ENCODE peak calls at places on chromosomes 1 and 21, in seven cellular contexts. K, B, G, N, P, Q and T are unnamed samples.

GRCh38 chr1:100583827-100584226 is 45.9 kb downstream of the GPR88 start:
- DNase-seq in Q (no peak), P (no peak), N (peak; percentile 26), G (no peak), B (no peak), K (no peak), T (no peak)

GRCh38 chr21:41480086-41480690 is 27.8 kb downstream of the TMPRSS2 start:
- DNase-seq in N (no peak), K (no peak), B (no peak), Q (no peak), P (no peak), G (no peak), T (no peak)

GRCh38 chr1:80375662-80376061 is 1369.1 kb upstream of the ADGRL4 start:
- DNase-seq in N (no peak), B (no peak), G (no peak), Q (no peak), P (no peak), K (no peak), T (no peak)

GRCh38 chr1:37724575-37724974 is 32.3 kb downstream of the CDCA8 start:
- DNase-seq in P (no peak), Q (no peak), B (no peak), G (no peak), N (no peak), K (no peak), T (no peak)

GRCh38 chr1:59730302-59730701 is 84.4 kb upstream of the HOOK1 start:
- DNase-seq in K (no peak), B (no peak), P (no peak), N (no peak), G (no peak), Q (no peak), T (no peak)

GRCh38 chr1:26234644-26235384 is 814 bp downstream of the CEP85 start:
- DNase-seq in Q (peak; percentile 31), G (no peak), K (no peak), N (peak; percentile 24), P (no peak), B (peak; percentile 16), T (no peak)

GRCh38 chr1:116910379-116911165 is 856 bp downstream of the PTGFRN start:
- DNase-seq in K (peak; percentile 47), N (peak; percentile 62), P (peak; percentile 58), B (peak; percentile 45), Q (no peak), G (peak; percentile 51), T (peak; percentile 46)

GRCh38 chr1:172356620-172357019 is 63.9 kb upstream of the C1orf105 start:
- DNase-seq in N (no peak), B (no peak), Q (no peak), K (no peak), G (peak; percentile 73), P (no peak), T (no peak)

GRCh38 chr21:45970674-45971486 is 10.7 kb upstream of the COL6A1 start:
- DNase-seq in P (peak; percentile 47), N (peak; percentile 82), Q (peak; percentile 10), K (no peak), G (peak; percentile 51), B (peak; percentile 69), T (peak; percentile 17)

GRCh38 chr1:156140879-156141707 is 12.3 kb upstream of the SEMA4A start:
- DNase-seq in B (peak; percentile 39), K (no peak), N (peak; percentile 61), G (no peak), P (peak; percentile 53), Q (peak; percentile 64), T (no peak)

GRCh38 chr1:27066313-27066630 is 53.6 kb upstream of the TENT5B start:
- DNase-seq in Q (no peak), P (no peak), K (no peak), B (no peak), N (no peak), G (no peak), T (no peak)

GRCh38 chr1:228647523-228648444 is 87.5 kb upstream of the RHOU start:
- DNase-seq in K (peak; percentile 35), Q (peak; percentile 17), B (no peak), P (peak; percentile 54), N (peak; percentile 65), G (peak; percentile 35), T (peak; percentile 24)

GRCh38 chr1:157045251-157046218 is at the start of gene ARHGEF11:
- DNase-seq in Q (no peak), B (peak; percentile 95), N (peak; percentile 95), G (peak; percentile 95), K (peak; percentile 89), P (peak; percentile 94), T (peak; percentile 12)

GRCh38 chr1:41900611-41901444 is 17.9 kb downstream of the HIVEP3 start:
- DNase-seq in K (peak; percentile 22), N (no peak), B (no peak), P (no peak), G (no peak), Q (no peak), T (no peak)

GRCh38 chr21:44444286-44444931 is 10.9 kb upstream of the LRRC3 start:
- DNase-seq in P (no peak), G (no peak), K (no peak), B (peak; percentile 9), Q (peak; percentile 10), N (no peak), T (no peak)

GRCh38 chr1:93701619-93702018 is 20.0 kb upstream of the BCAR3 start:
- DNase-seq in P (peak; percentile 67), Q (no peak), B (peak; percentile 69), K (no peak), G (no peak), N (no peak), T (no peak)

GRCh38 chr1:168320805-168321577 is 40.3 kb downstream of the TBX19 start:
- DNase-seq in K (no peak), P (no peak), B (no peak), Q (no peak), N (no peak), G (peak; percentile 75), T (no peak)

GRCh38 chr21:15028186-15028585 is 36.6 kb downstream of the NRIP1 start:
- DNase-seq in B (no peak), Q (no peak), N (no peak), K (no peak), P (no peak), G (no peak), T (no peak)

GRCh38 chr1:7435276-7436055 is 335.6 kb upstream of the VAMP3 start:
- DNase-seq in K (no peak), G (no peak), B (no peak), Q (no peak), N (no peak), P (no peak), T (no peak)

GRCh38 chr21:25956993-25957714 is 213.4 kb downstream of the APP start:
- DNase-seq in G (peak; percentile 73), P (no peak), Q (no peak), N (no peak), B (no peak), K (no peak), T (no peak)

GRCh38 chr1:181630398-181630797 is 147.1 kb downstream of the CACNA1E start:
- DNase-seq in N (no peak), Q (no peak), B (no peak), K (no peak), P (no peak), G (no peak), T (no peak)

GRCh38 chr1:226186124-226187018 is at the start of gene ACBD3:
- DNase-seq in N (peak; percentile 93), G (peak; percentile 89), P (peak; percentile 88), Q (peak; percentile 92), B (peak; percentile 85), K (peak; percentile 89), T (peak; percentile 85)
- H3K27ac ChIP-seq in N (peak within 1 kb of the TSS; percentile 98), G (peak within 1 kb of the TSS; percentile 82), P (peak within 1 kb of the TSS; percentile 93), Q (peak within 1 kb of the TSS; percentile 66), B (peak within 1 kb of the TSS; percentile 90), K (peak within 1 kb of the TSS; percentile 97), T (peak within 1 kb of the TSS; percentile 70)

DNA sequence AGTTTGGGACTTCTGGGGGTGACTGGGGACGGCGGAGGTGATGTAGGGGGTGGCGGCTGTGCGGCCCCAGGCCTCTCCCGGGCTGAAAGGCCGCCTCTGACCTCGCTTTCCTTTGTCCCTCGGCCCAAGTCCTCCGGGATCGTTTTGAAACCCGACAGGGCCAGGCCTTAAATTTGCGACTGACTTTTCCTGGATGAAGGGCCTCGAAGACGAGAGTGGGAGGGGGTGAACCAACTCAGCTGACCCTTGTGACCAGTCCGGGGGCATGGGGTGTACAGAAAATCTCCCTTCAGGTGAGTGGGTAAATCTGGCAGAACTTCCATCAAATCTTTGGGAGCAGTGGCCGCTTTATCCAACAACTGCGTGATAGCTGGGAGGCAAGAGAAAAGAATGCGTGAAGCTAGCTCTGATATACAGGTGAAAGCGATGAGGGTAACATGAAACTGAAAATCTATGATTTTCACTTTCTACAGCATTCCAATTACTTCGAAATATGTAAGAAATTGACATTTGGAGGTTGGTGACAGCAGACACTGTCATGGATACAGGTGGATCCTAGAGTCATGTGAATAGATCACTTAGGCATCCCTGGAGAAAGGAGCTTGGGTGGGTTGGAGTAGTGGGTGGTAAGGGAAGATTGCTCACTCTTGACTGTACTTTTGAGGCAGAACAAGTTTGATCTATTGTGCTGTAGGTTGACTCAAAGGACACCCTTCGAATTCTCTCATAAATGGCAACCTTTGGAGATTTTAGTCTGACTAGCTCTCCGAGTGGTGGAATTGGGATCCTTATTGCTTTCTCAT is 887 bp downstream of the AHCYL1 start:
- DNase-seq in K (no peak), G (no peak), N (no peak), Q (no peak), B (no peak), P (no peak), T (no peak)
- H3K4me1 ChIP-seq in K (peaks cover 2% of the 10 kb centered on the region), G (peaks cover 32% of the 10 kb centered on the region), N (peaks cover 31% of the 10 kb centered on the region), Q (peaks cover 37% of the 10 kb centered on the region), B (peaks cover 47% of the 10 kb centered on the region), P (peaks cover 26% of the 10 kb centered on the region), T (peaks cover 31% of the 10 kb centered on the region)

DNA sequence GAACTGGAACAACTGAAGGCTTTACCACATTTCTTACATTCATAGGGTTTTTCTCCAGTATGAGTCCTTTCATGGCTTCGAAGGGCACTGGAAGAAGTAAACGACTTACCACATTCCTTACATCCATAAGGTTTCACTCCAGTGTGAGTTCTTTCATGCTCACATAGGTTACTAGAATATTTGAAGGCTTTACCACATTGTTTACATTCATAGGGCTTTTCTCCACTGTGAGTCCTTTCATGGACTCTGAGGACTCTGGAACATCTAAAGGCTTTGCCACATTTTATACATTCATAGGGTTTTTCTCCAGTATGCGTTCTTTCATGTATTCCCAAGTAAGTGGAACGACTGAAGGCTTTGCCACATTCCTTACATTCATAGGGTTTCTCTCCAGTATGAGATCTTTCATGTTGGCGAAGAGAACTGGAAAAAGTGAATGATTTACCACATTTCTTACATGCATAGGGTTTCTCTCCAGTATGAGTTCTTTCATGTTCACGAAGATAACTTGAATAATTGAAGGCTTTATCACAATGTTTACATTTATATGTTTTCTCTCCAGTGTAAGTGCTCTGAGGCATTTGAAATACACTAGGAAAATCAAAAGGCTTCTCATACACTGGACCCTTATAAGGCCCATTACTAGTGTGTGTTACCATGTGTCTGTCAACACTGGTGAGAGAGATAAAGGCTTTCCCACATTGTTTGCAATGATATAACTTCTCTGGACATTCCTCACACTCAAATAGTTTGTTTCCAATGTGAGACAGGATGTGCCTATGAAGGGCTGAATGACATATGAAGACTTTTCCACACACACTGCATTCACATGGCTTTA is 29.8 kb upstream of the ZNF695 start:
- DNase-seq in G (no peak), N (no peak), Q (no peak), K (no peak), B (no peak), P (no peak), T (no peak)
- H3K9me3 ChIP-seq in G (no peaks in the 10 kb centered on the region), N (peaks cover 4% of the 10 kb centered on the region), Q (peaks cover 82% of the 10 kb centered on the region), K (peaks cover 25% of the 10 kb centered on the region), B (peaks cover 49% of the 10 kb centered on the region), P (no peaks in the 10 kb centered on the region), T (no peaks in the 10 kb centered on the region)

DNA sequence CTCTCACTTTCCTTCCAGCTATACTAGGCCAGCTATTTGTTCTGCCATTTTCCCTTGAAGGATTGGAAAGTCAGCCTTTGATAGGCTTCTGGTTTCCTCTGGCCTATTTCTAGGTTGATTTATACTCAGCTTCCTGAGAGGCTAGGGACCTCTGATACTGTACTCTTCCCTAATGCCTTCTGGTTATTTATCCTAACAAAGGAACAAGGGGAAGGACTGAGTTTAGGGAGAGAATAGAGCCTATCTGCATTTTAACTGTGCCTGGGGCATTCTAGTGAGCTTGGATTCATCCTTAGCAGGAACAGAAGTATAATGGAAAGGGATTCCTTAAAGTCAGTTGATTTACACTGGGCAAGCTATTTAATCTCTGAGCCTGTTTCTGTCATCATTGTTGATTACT is 11.8 kb upstream of the TMEM39B start:
- DNase-seq in G (no peak), B (no peak), N (no peak), P (no peak), K (no peak), Q (no peak), T (no peak)
- H3K27ac ChIP-seq in G (no peak overlapping the region), B (peak overlapping the region; percentile 89), N (peak overlapping the region; percentile 69), P (no peak overlapping the region), K (no peak overlapping the region), Q (no peak overlapping the region), T (no peak overlapping the region)